ENCODE peak calls at places on chromosomes 11 and 22, in four cellular contexts. One of them, this sample, is unnamed.

GRCh38 chr11:46490576-46491100 is 99.1 kb upstream of the CHRM4 start:
- DNase-seq in effector CD4-positive, alpha-beta T cell: no peak
- DNase-seq in NCI-H1436 treated with DMSO at 0.1 percent for 48 hours: no peak
- DNase-seq in brain microvascular endothelial cell: peak
- DNase-seq in this sample: no peak

GRCh38 chr11:78149646-78150045 is 10.2 kb upstream of the ALG8 start:
- DNase-seq in effector CD4-positive, alpha-beta T cell: no peak
- DNase-seq in NCI-H1436 treated with DMSO at 0.1 percent for 48 hours: no peak
- DNase-seq in brain microvascular endothelial cell: peak
- DNase-seq in this sample: peak

GRCh38 chr22:39664485-39665200 is 94.1 kb downstream of the CACNA1I start:
- DNase-seq in effector CD4-positive, alpha-beta T cell: peak
- DNase-seq in NCI-H1436 treated with DMSO at 0.1 percent for 48 hours: no peak
- DNase-seq in brain microvascular endothelial cell: no peak
- DNase-seq in this sample: no peak

GRCh38 chr11:64853709-64854108 is 9.3 kb upstream of the CDC42BPG start:
- DNase-seq in effector CD4-positive, alpha-beta T cell: no peak
- DNase-seq in NCI-H1436 treated with DMSO at 0.1 percent for 48 hours: no peak
- DNase-seq in brain microvascular endothelial cell: no peak
- DNase-seq in this sample: no peak

GRCh38 chr11:11157201-11157600 is 195.8 kb downstream of the CSNK2A3 start:
- DNase-seq in effector CD4-positive, alpha-beta T cell: peak
- DNase-seq in NCI-H1436 treated with DMSO at 0.1 percent for 48 hours: no peak
- DNase-seq in brain microvascular endothelial cell: peak
- DNase-seq in this sample: peak

GRCh38 chr11:77884186-77884828 is 63.4 kb downstream of the AAMDC start:
- DNase-seq in effector CD4-positive, alpha-beta T cell: no peak
- DNase-seq in NCI-H1436 treated with DMSO at 0.1 percent for 48 hours: no peak
- DNase-seq in brain microvascular endothelial cell: peak
- DNase-seq in this sample: peak

GRCh38 chr11:33064033-33064825 is 24.9 kb downstream of the TCP11L1 start:
- DNase-seq in effector CD4-positive, alpha-beta T cell: no peak
- DNase-seq in NCI-H1436 treated with DMSO at 0.1 percent for 48 hours: no peak
- DNase-seq in brain microvascular endothelial cell: no peak
- DNase-seq in this sample: no peak

GRCh38 chr22:31344369-31345330 is 1.5 kb downstream of the PATZ1 start:
- DNase-seq in effector CD4-positive, alpha-beta T cell: peak
- DNase-seq in NCI-H1436 treated with DMSO at 0.1 percent for 48 hours: no peak
- DNase-seq in brain microvascular endothelial cell: peak
- DNase-seq in this sample: no peak

GRCh38 chr11:20770421-20770935 is 101.1 kb downstream of the NELL1 start:
- DNase-seq in effector CD4-positive, alpha-beta T cell: no peak
- DNase-seq in NCI-H1436 treated with DMSO at 0.1 percent for 48 hours: no peak
- DNase-seq in brain microvascular endothelial cell: no peak
- DNase-seq in this sample: no peak